ENCODE peak calls at places on chromosomes 3 and 15, in four cellular contexts. F is ovary, G is GM13977, R is HepG2. O is an unnamed sample.

GRCh38 chr3:183252973-183253363 is at the start of gene B3GNT5:
- DNase-seq in F (peak; percentile 48), G (no peak), R (no peak), O (no peak)

GRCh38 chr3:106088270-106088669 is 219.5 kb upstream of the CBLB start:
- DNase-seq in F (no peak), G (no peak), R (no peak), O (no peak)

GRCh38 chr3:171461087-171461917 is 1.1 kb upstream of the TNIK start:
- DNase-seq in F (no peak), G (peak; percentile 43), R (no peak), O (peak; percentile 47)

GRCh38 chr15:43133429-43134156 is at the start of gene TMEM62:
- DNase-seq in F (peak; percentile 65), G (peak; percentile 95), R (peak; percentile 77), O (peak; percentile 96)

GRCh38 chr3:114756506-114757279 is 390.4 kb downstream of the ZBTB20 start:
- DNase-seq in F (no peak), G (peak; percentile 14), R (no peak), O (peak; percentile 16)

GRCh38 chr3:72595376-72595775 is 252.9 kb downstream of the SHQ1 start:
- DNase-seq in F (no peak), G (no peak), R (no peak), O (no peak)

GRCh38 chr3:120089089-120089488 is 5.2 kb downstream of the GSK3B start:
- DNase-seq in F (no peak), G (no peak), R (no peak), O (no peak)

GRCh38 chr3:186946756-186947375 is 16.5 kb downstream of the ST6GAL1 start:
- DNase-seq in F (no peak), G (peak; percentile 41), R (no peak), O (peak; percentile 59)

GRCh38 chr3:37163262-37164020 is 10.9 kb downstream of the LRRFIP2 start:
- DNase-seq in F (no peak), G (no peak), R (no peak), O (no peak)

GRCh38 chr15:101406014-101406413 is 83.5 kb downstream of the PCSK6 start:
- DNase-seq in F (no peak), G (no peak), R (no peak), O (no peak)

GRCh38 chr3:49256152-49256551 is 20.9 kb downstream of the C3orf62 start:
- DNase-seq in F (no peak), G (no peak), R (no peak), O (no peak)

GRCh38 chr15:40046721-40047412 is 7.9 kb upstream of the SRP14 start:
- DNase-seq in F (no peak), G (no peak), R (no peak), O (no peak)

GRCh38 chr15:49606594-49606993 is 14.0 kb downstream of the FAM227B start:
- DNase-seq in F (no peak), G (no peak), R (no peak), O (no peak)

DNA sequence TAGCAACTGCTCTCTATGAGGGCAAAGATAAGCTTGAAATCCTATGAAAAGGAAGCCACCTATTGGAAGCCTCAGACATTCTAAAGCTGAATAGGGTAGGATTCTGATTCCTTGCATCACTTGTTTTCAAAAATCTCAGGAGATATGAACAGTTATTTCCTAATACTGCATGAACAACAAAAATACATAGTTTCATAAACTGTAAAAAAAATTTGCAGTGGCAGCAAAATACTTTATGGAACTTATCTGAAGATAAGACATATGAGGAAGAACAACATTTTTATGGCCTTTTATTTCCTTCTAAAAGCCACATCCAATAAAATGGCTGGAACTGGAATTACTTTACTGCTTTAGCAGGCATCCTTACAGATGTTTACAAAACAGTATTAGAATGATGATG is 29.9 kb downstream of the AP3S2 start:
- DNase-seq in F (no peak), G (no peak), R (no peak), O (no peak)
- TF ChIP-seq CTCF in F (no peak), G (no peak), R (no peak), O (no peak)

GRCh38 chr3:62805578-62805977 is 69.6 kb downstream of the CADPS start:
- DNase-seq in F (no peak), G (no peak), R (no peak), O (no peak)

GRCh38 chr3:62798000-62798399 is 77.2 kb downstream of the CADPS start:
- DNase-seq in F (no peak), G (no peak), R (no peak), O (no peak)

GRCh38 chr3:62803276-62803675 is 71.9 kb downstream of the CADPS start:
- DNase-seq in F (no peak), G (no peak), R (no peak), O (no peak)
- TF ChIP-seq CTCF in F (no peak), G (no peak), R (peak; percentile 16), O (no peak)

GRCh38 chr3:71511037-71511436 is 72.5 kb downstream of the FOXP1 start:
- DNase-seq in F (no peak), G (no peak), R (no peak), O (no peak)

GRCh38 chr3:71513081-71513480 is 70.4 kb downstream of the FOXP1 start:
- DNase-seq in F (no peak), G (no peak), R (no peak), O (no peak)

GRCh38 chr3:71511446-71511845 is 72.1 kb downstream of the FOXP1 start:
- DNase-seq in F (no peak), G (no peak), R (no peak), O (no peak)

GRCh38 chr3:71512544-71512943 is 71.0 kb downstream of the FOXP1 start:
- DNase-seq in F (no peak), G (no peak), R (no peak), O (no peak)

DNA sequence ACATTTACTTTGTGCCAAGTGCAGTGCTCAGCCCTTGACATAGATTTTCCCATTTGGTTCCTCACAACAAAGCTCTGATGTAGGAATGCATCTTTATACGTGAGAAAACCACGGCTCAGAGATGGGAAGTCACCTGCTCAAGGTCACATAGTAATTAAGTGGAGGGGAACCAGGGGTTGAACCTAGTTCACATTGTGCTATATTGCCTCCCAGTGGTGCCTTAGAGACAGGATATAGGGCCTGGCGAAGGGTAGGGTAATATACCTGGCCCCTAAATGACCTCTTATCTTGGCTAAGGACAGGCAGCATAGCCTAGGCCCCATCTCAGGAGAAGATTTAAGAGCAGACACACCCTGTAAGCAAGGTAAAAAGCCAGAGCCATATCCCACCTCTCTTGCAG is 71.5 kb downstream of the FOXP1 start:
- DNase-seq in F (no peak), G (peak; percentile 30), R (peak; percentile 10), O (peak; percentile 20)
- TF ChIP-seq CTCF in F (no peak), G (peak; percentile 32), R (peak; percentile 46), O (no peak)

GRCh38 chr15:62066663-62067447 is at the start of gene C2CD4A:
- DNase-seq in F (peak; percentile 74), G (peak; percentile 33), R (peak; percentile 88), O (peak; percentile 49)

GRCh38 chr15:62067448-62068044 is 769 bp downstream of the C2CD4A start:
- DNase-seq in F (peak; percentile 32), G (peak; percentile 29), R (no peak), O (peak; percentile 32)

GRCh38 chr15:62069551-62069950 is 2.8 kb downstream of the C2CD4A start:
- DNase-seq in F (no peak), G (no peak), R (no peak), O (no peak)

GRCh38 chr15:62068787-62069170 is 2.0 kb downstream of the C2CD4A start:
- DNase-seq in F (no peak), G (no peak), R (no peak), O (no peak)

GRCh38 chr15:62068071-62068786 is 1.5 kb downstream of the C2CD4A start:
- DNase-seq in F (peak; percentile 33), G (peak; percentile 45), R (peak; percentile 25), O (peak; percentile 44)
- TF ChIP-seq CTCF in F (no peak), G (peak; percentile 21), R (peak; percentile 49), O (peak; percentile 16)

GRCh38 chr3:125059488-125060245 is 3.9 kb upstream of the HEG1 start:
- DNase-seq in F (no peak), G (no peak), R (no peak), O (no peak)
- TF ChIP-seq CTCF in F (no peak), G (no peak), R (no peak), O (no peak)

GRCh38 chr15:57619746-57620145 is 28.0 kb downstream of the MYZAP start:
- DNase-seq in F (no peak), G (no peak), R (no peak), O (no peak)
- TF ChIP-seq CTCF in F (no peak), G (no peak), R (peak; percentile 10), O (no peak)

DNA sequence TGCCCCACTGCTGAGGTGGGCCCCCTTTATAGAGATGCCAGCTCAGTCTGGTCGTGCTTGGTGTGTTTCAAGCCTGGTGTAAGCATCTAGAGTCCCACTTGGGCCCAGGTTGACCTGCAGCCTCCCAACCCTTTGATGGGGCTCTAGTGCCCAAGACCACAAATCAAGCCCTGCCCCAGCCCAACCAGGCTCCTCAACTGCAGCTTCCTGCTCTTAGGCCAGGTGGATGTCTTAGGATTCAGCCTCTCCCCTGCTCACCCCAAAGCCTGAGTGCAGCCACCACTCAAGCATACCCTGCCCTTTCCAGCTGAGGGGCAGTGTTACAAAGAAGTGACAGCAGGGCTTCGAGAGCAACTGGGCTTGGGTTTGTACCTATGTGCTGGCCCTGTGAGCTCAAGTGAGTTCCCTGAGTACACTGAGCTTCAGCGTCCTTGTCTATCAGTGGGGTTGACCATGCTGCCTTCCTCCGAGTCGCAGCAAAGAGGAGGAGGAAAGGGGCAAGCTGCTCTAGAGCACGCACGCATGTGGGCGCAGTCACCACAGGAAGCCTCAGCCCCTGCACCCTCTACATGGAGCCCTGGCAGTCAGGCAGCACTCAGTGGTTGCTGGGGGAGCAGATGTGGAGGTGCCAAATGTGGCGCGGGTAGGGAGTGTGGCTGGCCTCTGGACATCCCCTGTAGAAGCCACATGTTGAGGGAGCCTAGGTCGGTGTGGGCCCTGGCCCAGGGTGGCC is 120.7 kb downstream of the EEFSEC start:
- DNase-seq in F (no peak), G (no peak), R (no peak), O (no peak)
- TF ChIP-seq CTCF in F (no peak), G (no peak), R (no peak), O (no peak)

GRCh38 chr3:165056510-165056909 is 21.8 kb downstream of the SI start:
- DNase-seq in F (no peak), G (no peak), R (no peak), O (no peak)
- TF ChIP-seq CTCF in F (no peak), G (no peak), R (peak; percentile 11), O (no peak)

DNA sequence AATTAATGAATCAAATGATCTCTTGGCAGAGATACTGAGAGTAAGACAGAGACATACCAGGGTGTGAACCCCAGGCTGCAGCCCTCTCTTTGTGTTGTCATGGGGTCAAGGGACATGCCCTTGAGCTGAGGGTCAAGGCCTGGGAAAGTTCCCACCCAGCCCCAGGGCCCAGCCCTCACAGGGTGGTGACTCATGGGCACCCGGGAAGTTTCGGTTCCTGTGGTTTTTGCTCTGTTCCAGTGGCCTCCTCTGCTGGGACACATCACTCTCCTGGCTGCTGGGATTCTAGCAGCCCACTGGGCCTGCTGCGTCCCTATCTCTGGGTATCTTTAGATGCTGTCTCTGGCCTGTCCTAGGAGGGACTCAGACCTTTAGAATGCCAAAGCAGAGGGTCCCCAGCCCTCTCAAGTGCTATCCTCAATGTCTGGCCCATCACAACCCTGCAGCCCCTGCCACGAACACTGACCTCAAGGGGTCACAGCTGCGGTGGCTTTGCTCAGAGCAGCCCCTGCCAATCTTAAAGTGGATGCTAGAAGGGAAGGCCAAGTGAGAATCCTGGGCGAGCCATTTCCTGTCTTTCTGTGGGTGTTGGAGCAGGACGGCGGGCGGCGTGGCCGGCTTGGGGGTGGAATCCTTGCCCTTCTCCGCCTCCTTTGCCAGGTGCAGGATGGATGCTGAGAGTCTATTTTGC is 148.4 kb upstream of the TLE3 start:
- DNase-seq in F (no peak), G (no peak), R (no peak), O (no peak)
- TF ChIP-seq CTCF in F (no peak), G (no peak), R (no peak), O (no peak)

GRCh38 chr3:172987268-172987667 is 153.8 kb downstream of the SPATA16 start:
- DNase-seq in F (no peak), G (no peak), R (peak; percentile 16), O (no peak)
- TF ChIP-seq CTCF in F (no peak), G (peak; percentile 10), R (peak; percentile 59), O (peak; percentile 4)

O was measured in GM13976.